ENCODE peak calls at places on chromosome X, in seven cellular contexts. N is lower lobe of right lung, Q is body of pancreas, C is small intestine, T is right cardiac atrium, U is SJCRH30, M is colonic mucosa. L is an unnamed sample.

GRCh38 chrX:23902419-23902818 is 5.3 kb downstream of the APOO start:
- DNase-seq in Q (no peak), N (no peak), C (peak), U (peak), M (no peak), T (no peak), L (no peak)

GRCh38 chrX:121013897-121014455 is 28.4 kb upstream of the CT47A1 start:
- DNase-seq in U (no peak), C (no peak), Q (no peak), M (no peak), N (no peak), T (no peak), L (no peak)

GRCh38 chrX:100363926-100364325 is 46.1 kb downstream of the PCDH19 start:
- DNase-seq in Q (no peak), T (no peak), N (no peak), C (no peak), U (no peak), M (no peak), L (no peak)

GRCh38 chrX:418927-419729 is 32.4 kb upstream of the PPP2R3B start:
- DNase-seq in T (no peak), Q (no peak), U (no peak), M (no peak), C (no peak), N (peak), L (no peak)

GRCh38 chrX:63889001-63889400 is 104.0 kb upstream of the ARHGEF9 start:
- DNase-seq in N (no peak), Q (no peak), U (no peak), M (no peak), C (no peak), T (no peak), L (no peak)

GRCh38 chrX:56248492-56248891 is 16.3 kb downstream of the KLF8 start:
- DNase-seq in T (peak), M (peak), U (peak), N (peak), C (peak), Q (peak), L (peak)

GRCh38 chrX:143934542-143934941 is 50.7 kb downstream of the UBE2NL start:
- DNase-seq in M (no peak), Q (no peak), C (no peak), N (no peak), U (peak), T (no peak), L (no peak)

GRCh38 chrX:134026732-134027311 is 41.4 kb upstream of the GPC3 start:
- DNase-seq in T (no peak), C (peak), U (peak), Q (peak), N (no peak), M (peak), L (no peak)

GRCh38 chrX:151922692-151923091 is 10.0 kb downstream of the MAGEA4 start:
- DNase-seq in M (no peak), U (no peak), Q (no peak), N (no peak), T (no peak), C (no peak), L (no peak)

GRCh38 chrX:150223176-150224015 is 139.7 kb upstream of the MAMLD1 start:
- DNase-seq in Q (no peak), C (no peak), U (no peak), T (no peak), M (no peak), N (no peak), L (no peak)

GRCh38 chrX:150772150-150772970 is 79.2 kb downstream of the MTMR1 start:
- DNase-seq in N (peak), Q (peak), U (peak), M (peak), C (peak), T (peak), L (peak)

GRCh38 chrX:105869676-105870075 is 47.3 kb downstream of the NRK start:
- DNase-seq in U (no peak), N (no peak), T (no peak), C (no peak), M (no peak), Q (no peak), L (no peak)

GRCh38 chrX:140762061-140762460 is 52.5 kb downstream of the LINC00632 start:
- DNase-seq in N (no peak), Q (peak), C (peak), U (peak), T (no peak), M (peak), L (no peak)

GRCh38 chrX:69290327-69290726 is 125.1 kb upstream of the PJA1 start:
- DNase-seq in N (no peak), T (no peak), U (no peak), Q (no peak), C (no peak), M (no peak), L (no peak)

GRCh38 chrX:152070186-152070585 is 68.2 kb downstream of the MAGEA10 start:
- DNase-seq in M (no peak), C (no peak), U (no peak), N (no peak), Q (no peak), T (no peak), L (no peak)

GRCh38 chrX:40094041-40094899 is 3.5 kb downstream of the BCOR start:
- DNase-seq in C (peak), Q (peak), U (peak), T (peak), N (peak), M (peak), L (no peak)

GRCh38 chrX:17590892-17591740 is 146.2 kb upstream of the SCML1 start:
- DNase-seq in Q (peak), M (peak), U (peak), T (peak), C (peak), N (peak), L (no peak)

GRCh38 chrX:24515447-24515846 is 50.4 kb downstream of the PDK3 start:
- DNase-seq in N (no peak), Q (no peak), C (no peak), M (no peak), T (no peak), U (peak), L (no peak)

GRCh38 chrX:32483534-32484136 is 727.7 kb downstream of the DMD start:
- DNase-seq in N (no peak), M (no peak), U (peak), C (no peak), T (no peak), Q (no peak), L (no peak)

GRCh38 chrX:46279214-46279924 is 265.9 kb downstream of the ZNF674 start:
- DNase-seq in T (no peak), N (no peak), Q (no peak), C (no peak), U (no peak), M (no peak), L (no peak)

GRCh38 chrX:29432534-29432933 is 782.8 kb upstream of the MAGEB2 start:
- DNase-seq in T (no peak), C (no peak), M (no peak), Q (no peak), U (no peak), N (no peak), L (no peak)

GRCh38 chrX:38768079-38768478 is 33.2 kb upstream of the MID1IP1 start:
- DNase-seq in Q (peak), M (no peak), U (peak), C (peak), N (no peak), T (no peak), L (no peak)

GRCh38 chrX:71911731-71912050 is 1.0 kb downstream of the NHSL2 start:
- DNase-seq in U (no peak), N (no peak), M (no peak), T (peak), C (no peak), Q (no peak), L (no peak)

GRCh38 chrX:71911023-71911730 is 532 bp downstream of the NHSL2 start:
- DNase-seq in M (no peak), C (no peak), T (peak), Q (no peak), N (no peak), U (no peak), L (peak)

GRCh38 chrX:71913156-71913950 is 2.7 kb downstream of the NHSL2 start:
- DNase-seq in U (no peak), Q (no peak), M (no peak), T (no peak), C (no peak), N (no peak), L (no peak)

GRCh38 chrX:71910526-71911022 is at the start of gene NHSL2:
- DNase-seq in M (no peak), N (peak), U (no peak), Q (no peak), T (peak), C (no peak), L (no peak)

GRCh38 chrX:71912156-71912555 is 1.5 kb downstream of the NHSL2 start:
- DNase-seq in C (no peak), U (no peak), N (no peak), Q (no peak), T (no peak), M (no peak), L (no peak)
- H3K4me3 ChIP-seq in C (no peak), U (no peak), N (peak), Q (no peak), T (peak), M (no peak), L (no peak)

DNA sequence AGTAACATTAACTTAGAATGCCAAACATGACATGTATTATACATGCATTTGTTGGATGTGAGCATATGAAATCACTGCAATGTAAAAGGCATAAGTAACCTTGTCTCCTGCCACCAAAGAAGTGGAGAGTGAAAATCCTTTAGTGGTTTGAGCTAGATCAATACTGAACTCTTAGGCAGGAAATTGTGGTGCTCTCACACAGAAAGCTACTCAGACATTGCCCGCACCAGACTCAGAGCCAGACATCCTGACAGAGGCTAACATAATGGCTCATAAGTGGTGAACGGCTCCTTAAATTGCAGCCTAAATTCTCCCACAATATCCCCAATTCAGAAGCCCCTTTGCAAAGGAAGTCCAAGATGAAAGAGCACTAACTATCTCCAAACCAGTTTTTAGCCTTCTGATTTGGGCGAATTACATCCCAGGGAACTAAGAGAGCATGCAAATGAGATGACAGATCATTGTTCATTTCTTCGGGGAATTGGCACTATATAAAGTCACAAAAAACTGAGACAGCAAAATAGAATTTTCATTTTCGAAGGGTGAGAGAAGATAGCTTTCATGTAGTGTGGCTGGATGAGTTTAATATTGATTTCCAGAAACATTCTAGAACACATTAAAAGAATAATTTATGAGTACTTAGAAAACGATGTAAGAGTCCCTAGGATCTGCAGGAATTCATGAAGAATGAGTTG is 233.6 kb upstream of the RPS6KA3 start:
- DNase-seq in C (no peak), T (no peak), M (no peak), Q (no peak), N (no peak), U (peak), L (no peak)
- H3K27ac ChIP-seq in C (no peak), T (no peak), M (no peak), Q (no peak), N (no peak), U (no peak), L (no peak)

GRCh38 chrX:153348421-153348820 is 14.5 kb downstream of the ZNF275 start:
- DNase-seq in C (no peak), Q (no peak), M (no peak), N (no peak), T (no peak), U (no peak), L (no peak)
- H3K4me3 ChIP-seq in C (no peak), Q (no peak), M (no peak), N (no peak), T (no peak), U (no peak), L (no peak)

DNA sequence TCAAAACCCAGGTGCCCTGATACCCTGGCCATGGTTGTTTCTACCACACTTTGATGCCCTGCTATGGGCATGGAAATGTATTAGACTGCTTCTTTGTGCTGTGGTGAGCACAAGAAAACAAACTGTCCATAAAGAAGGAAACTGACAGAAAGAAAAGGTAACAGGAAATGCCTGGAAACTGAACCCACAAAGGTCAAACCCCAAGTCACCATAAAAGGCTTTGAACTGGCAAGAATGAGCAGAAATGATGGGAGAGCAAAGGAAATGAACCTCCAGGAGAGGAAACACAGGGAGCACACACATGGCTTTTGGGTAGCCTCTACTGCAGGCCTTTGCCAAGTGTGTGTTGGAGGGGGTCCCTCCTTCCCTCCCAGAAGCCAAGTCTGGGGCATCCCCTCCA is 35.0 kb downstream of the LHFPL1 start:
- DNase-seq in N (no peak), C (no peak), Q (no peak), M (no peak), U (no peak), T (no peak), L (no peak)
- H3K27ac ChIP-seq in N (no peak), C (no peak), Q (no peak), M (no peak), U (no peak), T (no peak), L (no peak)

GRCh38 chrX:153883163-153883843 is 2.7 kb downstream of the L1CAM start:
- DNase-seq in N (no peak), Q (no peak), T (no peak), U (no peak), C (no peak), M (no peak), L (no peak)

GRCh38 chrX:153882086-153882498 is 3.9 kb downstream of the L1CAM start:
- DNase-seq in N (no peak), C (no peak), U (peak), M (no peak), T (no peak), Q (no peak), L (no peak)

GRCh38 chrX:153881281-153881680 is 4.7 kb downstream of the L1CAM start:
- DNase-seq in T (no peak), M (no peak), U (no peak), Q (no peak), N (no peak), C (no peak), L (no peak)

GRCh38 chrX:153884136-153885076 is 1.6 kb downstream of the L1CAM start:
- DNase-seq in M (no peak), N (no peak), U (no peak), Q (no peak), T (no peak), C (no peak), L (no peak)

DNA sequence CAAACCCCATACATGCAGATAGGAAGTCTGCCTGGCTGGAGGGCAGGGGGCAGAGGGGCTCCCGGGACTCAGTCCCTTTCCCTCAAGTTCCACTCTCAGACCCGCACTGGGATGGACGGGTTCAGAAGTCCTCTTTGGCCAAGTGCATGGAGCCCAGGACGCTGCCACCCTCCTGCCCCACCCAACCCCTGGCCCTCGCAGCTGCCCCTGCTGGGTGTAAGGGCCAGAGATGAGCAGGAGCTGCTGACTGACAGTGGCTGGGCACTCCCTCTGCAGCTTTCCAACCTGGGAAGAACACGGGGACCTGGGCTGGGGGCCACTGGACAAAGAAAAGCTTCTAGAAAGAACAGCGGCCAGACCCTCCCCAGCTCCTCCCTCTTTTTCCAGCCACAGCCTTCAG is 3.4 kb downstream of the L1CAM start:
- DNase-seq in N (no peak), C (no peak), Q (no peak), U (no peak), T (no peak), M (no peak), L (no peak)
- H3K4me3 ChIP-seq in N (no peak), C (no peak), Q (no peak), U (no peak), T (no peak), M (no peak), L (no peak)

GRCh38 chrX:48989483-48989882 is 12.6 kb downstream of the GRIPAP1 start:
- DNase-seq in U (no peak), T (peak), M (no peak), N (no peak), Q (no peak), C (no peak), L (no peak)
- H3K27ac ChIP-seq in U (no peak), T (no peak), M (no peak), N (no peak), Q (no peak), C (no peak), L (no peak)

GRCh38 chrX:129773649-129774458 is 5.9 kb upstream of the SASH3 start:
- DNase-seq in M (peak), Q (no peak), N (no peak), T (no peak), U (no peak), C (peak), L (no peak)

GRCh38 chrX:129771266-129771995 is 8.3 kb upstream of the SASH3 start:
- DNase-seq in Q (no peak), C (peak), U (peak), N (no peak), M (no peak), T (no peak), L (peak)

GRCh38 chrX:129768586-129769466 is 10.9 kb upstream of the SASH3 start:
- DNase-seq in T (no peak), N (no peak), U (peak), Q (no peak), C (peak), M (no peak), L (no peak)

GRCh38 chrX:129769467-129770154 is 10.1 kb upstream of the SASH3 start:
- DNase-seq in Q (no peak), C (peak), N (no peak), T (peak), M (no peak), U (no peak), L (peak)

DNA sequence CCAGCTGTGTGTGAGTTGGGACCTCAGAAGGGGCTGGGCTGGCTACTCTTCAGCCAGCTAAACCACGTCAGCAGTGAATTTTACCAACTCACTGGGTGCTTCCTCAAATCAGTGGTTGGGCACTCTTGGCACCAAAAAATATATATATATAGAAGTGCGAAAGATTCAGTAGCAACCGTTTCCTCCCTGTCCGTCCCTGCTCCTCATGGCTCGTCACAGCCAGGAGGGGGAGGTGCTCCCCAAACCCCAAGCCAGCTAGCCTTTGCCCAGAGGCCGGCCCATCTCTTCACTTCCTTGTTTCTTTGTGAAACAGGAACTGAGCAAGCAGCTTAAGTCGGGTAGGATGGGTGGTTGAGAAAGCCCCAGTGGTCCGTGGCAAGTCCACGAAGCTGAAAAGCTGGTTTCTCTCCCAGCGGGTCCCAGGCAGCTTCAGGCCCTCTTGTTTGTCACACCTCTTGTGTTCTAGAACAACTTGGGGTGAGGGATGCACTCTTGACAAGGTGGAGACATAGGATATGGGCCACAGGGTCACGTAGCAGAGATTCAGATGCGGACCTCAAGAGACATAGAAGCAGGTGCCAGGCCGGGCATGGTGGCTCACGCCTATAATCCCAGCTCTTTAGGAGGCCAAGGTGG is 6.8 kb upstream of the SASH3 start:
- DNase-seq in M (peak), C (peak), N (peak), T (peak), Q (no peak), U (no peak), L (peak)
- H3K4me3 ChIP-seq in M (no peak), C (no peak), N (no peak), T (no peak), Q (no peak), U (no peak), L (no peak)

DNA sequence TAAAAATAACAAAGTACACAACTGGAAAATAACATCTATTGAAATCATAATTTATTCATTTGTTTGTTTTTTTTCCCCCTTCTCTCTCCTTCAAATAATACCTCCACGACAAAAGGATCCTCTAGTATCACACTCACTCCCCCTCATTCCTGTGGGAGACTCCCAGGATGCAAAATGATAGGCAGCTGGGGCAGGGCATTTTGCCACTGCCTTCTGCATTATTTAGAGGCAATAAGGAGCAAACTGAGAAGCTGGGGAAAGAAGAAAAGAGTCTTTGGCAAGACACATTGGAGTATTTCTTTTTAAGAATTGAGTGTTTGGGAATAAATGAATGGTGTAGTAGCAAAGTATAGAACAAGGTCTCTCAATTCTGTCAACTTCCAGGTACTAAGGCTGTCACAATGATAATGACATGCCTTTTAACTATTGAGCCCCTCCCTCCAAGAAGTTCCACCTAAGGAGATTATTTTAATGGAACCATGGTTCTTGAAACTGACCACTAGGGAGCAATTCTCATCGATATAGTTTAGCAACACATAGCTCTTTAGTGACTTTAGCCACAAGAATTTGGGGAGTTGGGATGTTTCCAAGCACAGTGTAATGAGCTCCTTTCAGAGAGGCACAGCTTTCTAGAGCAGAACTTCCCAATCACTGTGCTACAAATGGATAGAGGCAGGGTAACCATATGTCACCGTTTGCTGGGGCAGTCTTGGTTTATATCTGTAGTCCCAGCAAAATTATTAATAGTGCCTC is 303.3 kb downstream of the FRMPD4 start:
- DNase-seq in M (no peak), U (no peak), Q (no peak), T (no peak), C (no peak), N (no peak), L (no peak)
- H3K27ac ChIP-seq in M (no peak), U (no peak), Q (no peak), T (no peak), C (no peak), N (no peak), L (no peak)